ENCODE peak calls at places on chromosomes 13 and 19, in four cellular contexts. I is H1, W is fibroblast of lung, Z is astrocyte. M is an unnamed sample.

GRCh38 chr13:34070006-34070405 is 252.1 kb downstream of the RFC3 start:
- DNase-seq in I (no peak), W (peak), Z (peak), M (peak)

GRCh38 chr19:57052102-57052501 is 67.7 kb upstream of the USP29 start:
- DNase-seq in I (no peak), W (no peak), Z (no peak), M (no peak)

GRCh38 chr13:43298799-43299198 is 275.4 kb downstream of the DNAJC15 start:
- DNase-seq in I (no peak), W (no peak), Z (no peak), M (no peak)

GRCh38 chr13:113914333-113915011 is 50.6 kb upstream of the GAS6 start:
- DNase-seq in I (no peak), W (no peak), Z (no peak), M (no peak)

GRCh38 chr19:18321729-18322091 is 1.2 kb downstream of the LSM4 start:
- DNase-seq in I (no peak), W (no peak), Z (no peak), M (no peak)

GRCh38 chr19:35417278-35417677 is 30.8 kb upstream of the FFAR2 start:
- DNase-seq in I (no peak), W (no peak), Z (no peak), M (no peak)

GRCh38 chr13:83883061-83883523 is 818 bp upstream of the SLITRK1 start:
- DNase-seq in I (no peak), W (no peak), Z (no peak), M (no peak)

GRCh38 chr19:18551631-18552030 is 6.0 kb upstream of the KXD1 start:
- DNase-seq in I (no peak), W (no peak), Z (no peak), M (no peak)

GRCh38 chr19:41870401-41870873 is 6.6 kb upstream of the CD79A start:
- DNase-seq in I (no peak), W (peak), Z (peak), M (no peak)

GRCh38 chr19:11530432-11530831 is 1.5 kb upstream of the ECSIT start:
- DNase-seq in I (peak), W (peak), Z (peak), M (peak)

GRCh38 chr19:35431147-35431807 is 16.8 kb upstream of the FFAR2 start:
- DNase-seq in I (no peak), W (no peak), Z (no peak), M (no peak)

GRCh38 chr13:103471896-103472295 is 405.7 kb upstream of the SLC10A2 start:
- DNase-seq in I (peak), W (no peak), Z (no peak), M (no peak)

GRCh38 chr13:98475521-98475920 is 101.4 kb downstream of the STK24 start:
- DNase-seq in I (no peak), W (no peak), Z (no peak), M (no peak)

GRCh38 chr13:35349673-35350278 is 126.7 kb downstream of the MAB21L1 start:
- DNase-seq in I (no peak), W (peak), Z (peak), M (no peak)

GRCh38 chr13:65914707-65915106 is 1315.4 kb downstream of the PCDH9 start:
- DNase-seq in I (no peak), W (peak), Z (peak), M (no peak)

GRCh38 chr13:74090397-74090796 is 43.8 kb downstream of the KLF12 start:
- DNase-seq in I (no peak), W (peak), Z (peak), M (no peak)

GRCh38 chr19:34507414-34508067 is 26.0 kb downstream of the WTIP start:
- DNase-seq in I (no peak), W (no peak), Z (no peak), M (no peak)

GRCh38 chr13:103961129-103961528 is 894.9 kb upstream of the SLC10A2 start:
- DNase-seq in I (no peak), W (no peak), Z (no peak), M (no peak)

GRCh38 chr13:112963641-112964040 is 5.4 kb upstream of the MCF2L start:
- DNase-seq in I (no peak), W (no peak), Z (no peak), M (no peak)

GRCh38 chr19:40104754-40105153 is 14.0 kb upstream of the ZNF780A start:
- DNase-seq in I (no peak), W (no peak), Z (no peak), M (no peak)

GRCh38 chr19:1164684-1165531 is 9.2 kb downstream of the SBNO2 start:
- DNase-seq in I (no peak), W (no peak), Z (no peak), M (no peak)

GRCh38 chr19:11175920-11176319 is 20.3 kb upstream of the SPC24 start:
- DNase-seq in I (no peak), W (no peak), Z (no peak), M (no peak)

GRCh38 chr19:11587302-11587972 is 9.8 kb upstream of the ZNF627 start:
- DNase-seq in I (peak), W (peak), Z (peak), M (no peak)

GRCh38 chr13:67045357-67045756 is 184.8 kb downstream of the PCDH9 start:
- DNase-seq in I (no peak), W (no peak), Z (no peak), M (no peak)

GRCh38 chr19:34155686-34156085 is 16.6 kb upstream of the LSM14A start:
- DNase-seq in I (no peak), W (peak), Z (peak), M (no peak)

GRCh38 chr13:73717632-73718031 is 416.6 kb downstream of the KLF12 start:
- DNase-seq in I (no peak), W (peak), Z (peak), M (no peak)

GRCh38 chr13:28659611-28659970 is 661 bp downstream of the POMP start:
- DNase-seq in I (no peak), W (peak), Z (peak), M (no peak)

GRCh38 chr19:11247934-11248333 is 8.5 kb downstream of the ANGPTL8 start:
- DNase-seq in I (no peak), W (no peak), Z (no peak), M (no peak)

GRCh38 chr19:581399-582111 is 8.1 kb upstream of the HCN2 start:
- DNase-seq in I (no peak), W (no peak), Z (no peak), M (no peak)

GRCh38 chr19:3743486-3743885 is 18.0 kb downstream of the APBA3 start:
- DNase-seq in I (no peak), W (no peak), Z (no peak), M (no peak)

GRCh38 chr19:30361721-30362120 is 10.5 kb upstream of the ZNF536 start:
- DNase-seq in I (no peak), W (no peak), Z (no peak), M (no peak)

GRCh38 chr19:38400361-38400760 is 2.5 kb upstream of the FAM98C start:
- DNase-seq in I (no peak), W (peak), Z (no peak), M (no peak)

GRCh38 chr13:46761866-46762265 is 35.1 kb downstream of the ESD start:
- DNase-seq in I (no peak), W (no peak), Z (no peak), M (no peak)

GRCh38 chr19:11405846-11406643 is 13.1 kb downstream of the RGL3 start:
- DNase-seq in I (no peak), W (no peak), Z (no peak), M (no peak)

GRCh38 chr13:98222081-98222554 is 45.0 kb upstream of the RNF113B start:
- DNase-seq in I (no peak), W (peak), Z (peak), M (no peak)

DNA sequence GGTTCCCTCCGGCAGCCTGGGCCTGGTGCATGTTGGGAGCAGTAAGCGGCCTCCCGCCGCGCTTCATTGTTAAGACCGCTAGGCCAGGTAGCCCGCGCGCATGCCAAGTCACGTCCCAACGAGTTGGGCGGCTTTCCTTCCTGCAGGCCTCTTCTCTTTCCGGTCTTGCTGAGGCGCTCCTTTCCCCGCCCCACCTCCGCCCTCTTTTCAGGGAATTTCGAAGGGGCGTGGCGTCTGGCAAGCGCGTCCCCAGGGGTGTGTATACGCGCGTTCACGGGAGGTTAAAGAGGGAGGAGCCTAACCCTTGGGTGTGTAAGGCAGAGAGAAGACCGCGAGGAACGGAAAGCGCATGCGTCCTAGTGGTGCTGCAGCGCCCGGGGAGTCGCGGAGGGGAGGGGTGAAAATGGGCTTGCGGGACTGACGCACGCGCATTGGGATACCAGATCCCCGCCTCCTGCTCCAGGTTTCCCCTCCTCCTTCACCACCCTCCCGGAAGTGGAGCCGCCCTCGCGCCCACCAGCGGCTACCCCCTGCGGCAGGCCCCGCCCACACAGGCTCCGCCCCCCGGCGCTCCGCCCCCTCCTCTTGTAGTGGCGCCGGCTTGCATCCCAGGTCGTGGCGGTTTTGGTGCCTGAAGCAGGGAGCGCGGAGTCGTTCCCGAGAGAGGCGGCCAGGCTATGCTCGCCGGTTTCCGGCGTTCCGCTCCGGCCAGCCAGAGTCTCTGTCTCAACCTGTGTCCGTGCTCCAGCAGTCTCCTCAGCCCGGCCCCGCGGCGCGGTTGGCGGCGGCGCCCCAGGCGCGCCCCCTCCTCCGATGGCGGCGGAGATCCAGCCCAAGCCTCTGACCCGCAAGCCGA is at the start of gene WDFY2:
- DNase-seq in I (peak), W (peak), Z (peak), M (peak)
- TF ChIP-seq CTCF in I (no peak), W (no peak), Z (no peak), M (no peak)

GRCh38 chr13:48176781-48177180 is 56.2 kb upstream of the ITM2B start:
- DNase-seq in I (no peak), W (no peak), Z (no peak), M (no peak)
- H3K9ac ChIP-seq in I (no peak), W (no peak), Z (no peak), M (no peak)

DNA sequence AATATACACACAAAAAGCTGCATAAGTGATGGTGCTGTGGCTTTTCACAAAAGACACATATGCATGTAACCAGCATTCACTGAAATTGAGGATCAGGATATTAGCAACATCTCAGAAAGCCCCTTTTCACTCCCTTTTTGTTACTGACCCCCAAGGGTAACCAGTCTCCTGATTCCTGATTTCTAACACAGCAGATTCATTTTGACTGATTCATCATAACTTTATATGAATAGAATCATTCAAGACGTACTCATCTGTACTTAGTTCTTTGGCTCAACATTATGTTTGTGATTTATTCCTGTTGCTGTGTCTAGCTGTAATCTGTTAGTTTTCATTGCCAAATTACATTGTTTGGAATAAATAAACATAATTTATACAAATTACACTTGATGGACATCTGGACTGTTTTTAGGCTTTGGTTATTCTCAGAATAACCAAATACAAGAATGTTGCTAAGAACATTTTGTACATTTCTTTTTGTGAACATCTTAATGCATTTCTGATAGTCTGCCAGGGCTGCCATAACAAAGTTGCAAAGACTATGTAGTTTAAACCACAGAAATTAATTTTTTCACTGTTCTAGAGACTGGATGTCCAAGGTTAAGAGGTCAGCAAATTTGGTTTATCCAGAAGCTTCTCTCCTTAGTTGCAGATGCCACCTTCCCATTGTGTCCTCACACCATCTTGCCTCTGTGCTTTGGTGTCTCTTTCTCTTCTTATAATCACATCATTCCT is 62.7 kb upstream of the EDNRB start:
- DNase-seq in I (no peak), W (peak), Z (peak), M (no peak)
- TF ChIP-seq CTCF in I (no peak), W (no peak), Z (no peak), M (no peak)

DNA sequence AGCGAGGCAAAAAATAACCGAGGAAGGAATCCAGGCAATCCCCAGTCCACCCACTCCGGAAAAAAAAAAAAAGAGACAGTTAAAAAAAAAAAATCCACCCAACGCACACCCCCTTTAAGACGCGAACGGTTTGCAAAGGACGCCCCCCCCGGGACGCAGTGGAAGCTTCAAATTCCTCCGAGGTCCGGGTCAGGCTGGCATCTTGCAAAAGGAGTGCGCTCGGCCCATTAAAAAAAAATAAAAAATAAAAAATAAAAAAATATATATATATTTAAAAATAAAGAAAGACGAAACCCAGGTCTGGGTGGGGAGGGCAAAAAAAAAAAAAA is 235 bp upstream of the CACNA1A start:
- DNase-seq in I (no peak), W (peak), Z (no peak), M (no peak)
- H3K9ac ChIP-seq in I (no peak), W (no peak), Z (no peak), M (no peak)

GRCh38 chr19:45528149-45528743 is 21.0 kb downstream of the VASP start:
- DNase-seq in I (peak), W (peak), Z (peak), M (peak)
- TF ChIP-seq CTCF in I (no peak), W (no peak), Z (no peak), M (peak)

GRCh38 chr19:5803752-5804515 is 933 bp upstream of the NRTN start:
- DNase-seq in I (peak), W (peak), Z (peak), M (no peak)

GRCh38 chr19:5804516-5805464 is at the start of gene NRTN:
- DNase-seq in I (no peak), W (no peak), Z (no peak), M (no peak)

GRCh38 chr19:5806133-5806489 is 1.2 kb downstream of the NRTN start:
- DNase-seq in I (no peak), W (no peak), Z (no peak), M (no peak)

GRCh38 chr19:5806905-5807304 is 2.0 kb downstream of the NRTN start:
- DNase-seq in I (no peak), W (no peak), Z (no peak), M (no peak)

DNA sequence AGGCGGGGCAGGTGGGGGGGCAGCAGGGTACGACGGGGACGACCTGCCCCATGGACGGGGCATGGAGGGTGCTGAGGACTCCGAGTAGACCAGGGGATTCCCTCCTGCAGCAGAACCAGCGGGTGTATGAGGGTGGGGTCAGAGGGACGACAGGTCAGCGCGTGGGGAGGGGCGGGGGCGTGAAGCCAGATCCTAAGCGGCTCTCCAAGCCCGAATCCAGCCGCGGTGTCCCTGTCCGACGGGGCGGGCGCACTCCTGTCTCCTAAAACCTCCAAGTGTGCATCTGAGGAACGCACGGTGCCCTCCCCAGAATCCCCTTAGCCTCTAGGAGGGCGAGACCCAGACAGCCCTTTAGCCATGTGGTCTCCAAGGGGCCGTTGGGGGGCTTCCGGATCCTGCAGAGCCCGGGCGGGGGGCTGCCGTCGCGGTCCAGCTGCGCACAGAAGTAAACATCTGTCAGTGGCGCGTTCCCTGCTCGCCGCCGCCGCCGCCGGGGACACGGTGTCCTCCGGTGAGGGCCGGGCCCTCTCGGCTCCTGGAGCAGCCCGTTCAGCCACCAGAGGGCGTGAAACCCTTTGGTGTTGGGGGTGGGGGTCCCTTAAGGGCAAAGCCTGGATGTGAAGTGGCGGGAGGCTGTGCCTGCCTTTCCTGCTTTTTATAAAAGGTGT is 732 bp downstream of the NRTN start:
- DNase-seq in I (no peak), W (peak), Z (no peak), M (no peak)
- H3K9ac ChIP-seq in I (no peak), W (no peak), Z (no peak), M (no peak)

GRCh38 chr19:15812059-15812722 is 3.3 kb downstream of the OR10H1 start:
- DNase-seq in I (no peak), W (no peak), Z (no peak), M (no peak)
- TF ChIP-seq CTCF in I (no peak), W (no peak), Z (no peak), M (peak)

DNA sequence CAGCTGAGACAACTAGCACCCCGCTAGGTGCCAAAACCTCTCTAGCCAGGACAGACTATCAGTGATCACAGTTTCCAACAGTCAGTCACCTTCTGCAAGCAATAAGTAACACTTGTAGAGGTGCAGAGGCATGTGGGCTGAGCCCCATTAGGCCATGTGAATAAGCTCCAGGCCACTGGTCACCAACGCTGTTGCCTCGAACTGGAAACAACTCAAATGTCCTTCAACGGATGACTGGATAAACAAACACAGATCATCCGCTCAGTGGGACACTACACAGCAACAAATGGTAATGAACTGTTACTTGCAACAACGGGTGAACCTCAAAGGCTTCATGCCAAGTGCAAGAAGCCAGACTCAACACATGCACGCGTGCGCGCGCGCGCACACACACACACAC is 27.5 kb upstream of the TMEM160 start:
- DNase-seq in I (no peak), W (no peak), Z (no peak), M (no peak)
- H3K9ac ChIP-seq in I (no peak), W (no peak), Z (no peak), M (no peak)

DNA sequence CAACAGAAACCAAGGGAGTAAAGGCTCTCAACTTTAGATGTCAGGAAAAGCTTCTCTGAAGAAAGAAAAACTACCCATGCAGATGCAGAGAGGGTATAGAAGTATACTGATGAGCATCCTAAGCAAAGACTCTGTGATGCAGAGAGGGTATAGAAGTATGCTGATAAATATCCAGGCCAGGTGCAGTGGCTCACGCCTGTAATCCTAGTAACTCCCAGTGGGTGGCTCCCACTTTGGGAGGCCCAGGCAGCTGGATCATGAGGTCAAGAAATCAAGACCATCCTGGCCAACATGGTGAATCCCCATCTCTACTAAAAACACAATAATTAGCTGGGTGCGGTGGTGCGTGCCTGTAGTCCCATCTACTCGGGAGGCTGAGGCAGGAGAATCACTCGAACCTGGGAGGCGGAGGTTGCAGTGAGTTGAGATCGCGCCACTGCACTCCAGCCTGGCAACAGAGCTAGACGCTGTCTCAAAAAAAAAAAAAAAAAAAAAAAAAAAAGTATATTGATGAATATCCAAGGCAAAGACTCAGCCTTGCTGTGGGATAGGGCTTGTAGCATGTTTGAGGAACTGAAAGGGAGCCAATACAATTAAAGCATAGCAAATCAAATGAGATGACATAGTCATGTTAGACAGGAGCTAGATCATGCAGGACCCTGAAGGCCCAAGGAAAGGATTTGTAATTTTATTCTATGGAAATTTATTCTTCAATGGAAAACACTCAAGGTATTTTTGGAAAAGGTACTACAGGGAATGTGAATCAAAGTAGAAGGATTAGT is 14.9 kb downstream of the UBL3 start:
- DNase-seq in I (no peak), W (no peak), Z (no peak), M (no peak)
- TF ChIP-seq CTCF in I (peak), W (no peak), Z (no peak), M (no peak)

M was measured in keratinocyte.